ENCODE peak calls at places on chromosomes 2 and 18, in eight cellular contexts. One of them, this sample, is unnamed.

GRCh38 chr2:106642679-106643078 is 155.5 kb downstream of the CD8B2 start:
- DNase-seq in SJCRH30: no peak
- DNase-seq in amygdala: no peak
- DNase-seq in dermis blood vessel endothelial cell: no peak
- DNase-seq in stimulated activated naive CD8-positive, alpha-beta T cell treated with anti-CD3 and anti-CD28 coated beads, Interleukin-15, Interleukin-2, amounts not matched to agents 100 U/mL and 50 U/mL, for 24 hours: no peak
- DNase-seq in activated CD4-positive, alpha-beta T cell treated with anti-CD3 and anti-CD28 coated beads, Interleukin-2, amount 10 ng/mL, durations not matched to agents 7 days and 5 days: no peak
- DNase-seq in anterior cingulate cortex: no peak
- DNase-seq in astrocyte of the cerebellum: no peak
- DNase-seq in this sample: no peak

GRCh38 chr2:74390601-74391000 is 10.5 kb upstream of the DCTN1 start:
- DNase-seq in SJCRH30: no peak
- DNase-seq in amygdala: no peak
- DNase-seq in dermis blood vessel endothelial cell: no peak
- DNase-seq in stimulated activated naive CD8-positive, alpha-beta T cell treated with anti-CD3 and anti-CD28 coated beads, Interleukin-15, Interleukin-2, amounts not matched to agents 100 U/mL and 50 U/mL, for 24 hours: no peak
- DNase-seq in activated CD4-positive, alpha-beta T cell treated with anti-CD3 and anti-CD28 coated beads, Interleukin-2, amount 10 ng/mL, durations not matched to agents 7 days and 5 days: no peak
- DNase-seq in anterior cingulate cortex: no peak
- DNase-seq in astrocyte of the cerebellum: no peak
- DNase-seq in this sample: no peak

GRCh38 chr2:28526733-28527132 is 30.9 kb downstream of the PLB1 start:
- DNase-seq in SJCRH30: no peak
- DNase-seq in amygdala: no peak
- DNase-seq in dermis blood vessel endothelial cell: no peak
- DNase-seq in stimulated activated naive CD8-positive, alpha-beta T cell treated with anti-CD3 and anti-CD28 coated beads, Interleukin-15, Interleukin-2, amounts not matched to agents 100 U/mL and 50 U/mL, for 24 hours: no peak
- DNase-seq in activated CD4-positive, alpha-beta T cell treated with anti-CD3 and anti-CD28 coated beads, Interleukin-2, amount 10 ng/mL, durations not matched to agents 7 days and 5 days: no peak
- DNase-seq in anterior cingulate cortex: no peak
- DNase-seq in astrocyte of the cerebellum: no peak
- DNase-seq in this sample: no peak

GRCh38 chr2:132632000-132632649 is 37.9 kb downstream of the LYPD1 start:
- DNase-seq in SJCRH30: no peak
- DNase-seq in amygdala: peak; percentile 10
- DNase-seq in dermis blood vessel endothelial cell: peak; percentile 2
- DNase-seq in stimulated activated naive CD8-positive, alpha-beta T cell treated with anti-CD3 and anti-CD28 coated beads, Interleukin-15, Interleukin-2, amounts not matched to agents 100 U/mL and 50 U/mL, for 24 hours: no peak
- DNase-seq in activated CD4-positive, alpha-beta T cell treated with anti-CD3 and anti-CD28 coated beads, Interleukin-2, amount 10 ng/mL, durations not matched to agents 7 days and 5 days: no peak
- DNase-seq in anterior cingulate cortex: no peak
- DNase-seq in astrocyte of the cerebellum: no peak
- DNase-seq in this sample: no peak

GRCh38 chr2:118845843-118846666 is 1.4 kb downstream of the EN1 start:
- DNase-seq in SJCRH30: no peak
- DNase-seq in amygdala: no peak
- DNase-seq in dermis blood vessel endothelial cell: no peak
- DNase-seq in stimulated activated naive CD8-positive, alpha-beta T cell treated with anti-CD3 and anti-CD28 coated beads, Interleukin-15, Interleukin-2, amounts not matched to agents 100 U/mL and 50 U/mL, for 24 hours: no peak
- DNase-seq in activated CD4-positive, alpha-beta T cell treated with anti-CD3 and anti-CD28 coated beads, Interleukin-2, amount 10 ng/mL, durations not matched to agents 7 days and 5 days: no peak
- DNase-seq in anterior cingulate cortex: no peak
- DNase-seq in astrocyte of the cerebellum: no peak
- DNase-seq in this sample: no peak

GRCh38 chr2:129548880-129549279 is 430.6 kb upstream of the RAB6C start:
- DNase-seq in SJCRH30: no peak
- DNase-seq in amygdala: no peak
- DNase-seq in dermis blood vessel endothelial cell: no peak
- DNase-seq in stimulated activated naive CD8-positive, alpha-beta T cell treated with anti-CD3 and anti-CD28 coated beads, Interleukin-15, Interleukin-2, amounts not matched to agents 100 U/mL and 50 U/mL, for 24 hours: no peak
- DNase-seq in activated CD4-positive, alpha-beta T cell treated with anti-CD3 and anti-CD28 coated beads, Interleukin-2, amount 10 ng/mL, durations not matched to agents 7 days and 5 days: no peak
- DNase-seq in anterior cingulate cortex: no peak
- DNase-seq in astrocyte of the cerebellum: no peak
- DNase-seq in this sample: no peak

GRCh38 chr2:73868204-73868978 is 24.4 kb upstream of the ACTG2 start:
- DNase-seq in SJCRH30: no peak
- DNase-seq in amygdala: no peak
- DNase-seq in dermis blood vessel endothelial cell: no peak
- DNase-seq in stimulated activated naive CD8-positive, alpha-beta T cell treated with anti-CD3 and anti-CD28 coated beads, Interleukin-15, Interleukin-2, amounts not matched to agents 100 U/mL and 50 U/mL, for 24 hours: no peak
- DNase-seq in activated CD4-positive, alpha-beta T cell treated with anti-CD3 and anti-CD28 coated beads, Interleukin-2, amount 10 ng/mL, durations not matched to agents 7 days and 5 days: no peak
- DNase-seq in anterior cingulate cortex: no peak
- DNase-seq in astrocyte of the cerebellum: no peak
- DNase-seq in this sample: no peak

GRCh38 chr2:37589298-37589697 is 82.1 kb downstream of the CDC42EP3 start:
- DNase-seq in SJCRH30: no peak
- DNase-seq in amygdala: no peak
- DNase-seq in dermis blood vessel endothelial cell: peak; percentile 11
- DNase-seq in stimulated activated naive CD8-positive, alpha-beta T cell treated with anti-CD3 and anti-CD28 coated beads, Interleukin-15, Interleukin-2, amounts not matched to agents 100 U/mL and 50 U/mL, for 24 hours: no peak
- DNase-seq in activated CD4-positive, alpha-beta T cell treated with anti-CD3 and anti-CD28 coated beads, Interleukin-2, amount 10 ng/mL, durations not matched to agents 7 days and 5 days: no peak
- DNase-seq in anterior cingulate cortex: no peak
- DNase-seq in astrocyte of the cerebellum: no peak
- DNase-seq in this sample: no peak

GRCh38 chr2:196516541-196516940 is 123.0 kb upstream of the CCDC150 start:
- DNase-seq in SJCRH30: no peak
- DNase-seq in amygdala: no peak
- DNase-seq in dermis blood vessel endothelial cell: no peak
- DNase-seq in stimulated activated naive CD8-positive, alpha-beta T cell treated with anti-CD3 and anti-CD28 coated beads, Interleukin-15, Interleukin-2, amounts not matched to agents 100 U/mL and 50 U/mL, for 24 hours: no peak
- DNase-seq in activated CD4-positive, alpha-beta T cell treated with anti-CD3 and anti-CD28 coated beads, Interleukin-2, amount 10 ng/mL, durations not matched to agents 7 days and 5 days: no peak
- DNase-seq in anterior cingulate cortex: no peak
- DNase-seq in astrocyte of the cerebellum: no peak
- DNase-seq in this sample: no peak

GRCh38 chr2:54457326-54458023 is 1.3 kb downstream of the SPTBN1 start:
- DNase-seq in SJCRH30: peak; percentile 88
- DNase-seq in amygdala: peak; percentile 49
- DNase-seq in dermis blood vessel endothelial cell: peak; percentile 44
- DNase-seq in stimulated activated naive CD8-positive, alpha-beta T cell treated with anti-CD3 and anti-CD28 coated beads, Interleukin-15, Interleukin-2, amounts not matched to agents 100 U/mL and 50 U/mL, for 24 hours: peak; percentile 14
- DNase-seq in activated CD4-positive, alpha-beta T cell treated with anti-CD3 and anti-CD28 coated beads, Interleukin-2, amount 10 ng/mL, durations not matched to agents 7 days and 5 days: no peak
- DNase-seq in anterior cingulate cortex: peak; percentile 21
- DNase-seq in astrocyte of the cerebellum: no peak
- DNase-seq in this sample: no peak

GRCh38 chr2:64987001-64987962 is 1.9 kb upstream of the SLC1A4 start:
- DNase-seq in SJCRH30: no peak
- DNase-seq in amygdala: no peak
- DNase-seq in dermis blood vessel endothelial cell: peak; percentile 33
- DNase-seq in stimulated activated naive CD8-positive, alpha-beta T cell treated with anti-CD3 and anti-CD28 coated beads, Interleukin-15, Interleukin-2, amounts not matched to agents 100 U/mL and 50 U/mL, for 24 hours: no peak
- DNase-seq in activated CD4-positive, alpha-beta T cell treated with anti-CD3 and anti-CD28 coated beads, Interleukin-2, amount 10 ng/mL, durations not matched to agents 7 days and 5 days: no peak
- DNase-seq in anterior cingulate cortex: no peak
- DNase-seq in astrocyte of the cerebellum: no peak
- DNase-seq in this sample: no peak

GRCh38 chr2:7572460-7572859 is 655.2 kb downstream of the RNF144A start:
- DNase-seq in SJCRH30: no peak
- DNase-seq in amygdala: no peak
- DNase-seq in dermis blood vessel endothelial cell: no peak
- DNase-seq in stimulated activated naive CD8-positive, alpha-beta T cell treated with anti-CD3 and anti-CD28 coated beads, Interleukin-15, Interleukin-2, amounts not matched to agents 100 U/mL and 50 U/mL, for 24 hours: peak; percentile 48
- DNase-seq in activated CD4-positive, alpha-beta T cell treated with anti-CD3 and anti-CD28 coated beads, Interleukin-2, amount 10 ng/mL, durations not matched to agents 7 days and 5 days: peak; percentile 32
- DNase-seq in anterior cingulate cortex: no peak
- DNase-seq in astrocyte of the cerebellum: no peak
- DNase-seq in this sample: peak; percentile 23

GRCh38 chr2:97951155-97951670 is 44.5 kb downstream of the TMEM131 start:
- DNase-seq in SJCRH30: no peak
- DNase-seq in amygdala: no peak
- DNase-seq in dermis blood vessel endothelial cell: no peak
- DNase-seq in stimulated activated naive CD8-positive, alpha-beta T cell treated with anti-CD3 and anti-CD28 coated beads, Interleukin-15, Interleukin-2, amounts not matched to agents 100 U/mL and 50 U/mL, for 24 hours: peak; percentile 16
- DNase-seq in activated CD4-positive, alpha-beta T cell treated with anti-CD3 and anti-CD28 coated beads, Interleukin-2, amount 10 ng/mL, durations not matched to agents 7 days and 5 days: no peak
- DNase-seq in anterior cingulate cortex: no peak
- DNase-seq in astrocyte of the cerebellum: no peak
- DNase-seq in this sample: no peak

GRCh38 chr18:75076286-75076685 is 132.7 kb downstream of the PTGR3 start:
- DNase-seq in SJCRH30: no peak
- DNase-seq in amygdala: no peak
- DNase-seq in dermis blood vessel endothelial cell: no peak
- DNase-seq in stimulated activated naive CD8-positive, alpha-beta T cell treated with anti-CD3 and anti-CD28 coated beads, Interleukin-15, Interleukin-2, amounts not matched to agents 100 U/mL and 50 U/mL, for 24 hours: no peak
- DNase-seq in activated CD4-positive, alpha-beta T cell treated with anti-CD3 and anti-CD28 coated beads, Interleukin-2, amount 10 ng/mL, durations not matched to agents 7 days and 5 days: no peak
- DNase-seq in anterior cingulate cortex: no peak
- DNase-seq in astrocyte of the cerebellum: no peak
- DNase-seq in this sample: no peak

GRCh38 chr2:74093840-74094239 is 53.9 kb downstream of the BOLA3 start:
- DNase-seq in SJCRH30: no peak
- DNase-seq in amygdala: no peak
- DNase-seq in dermis blood vessel endothelial cell: no peak
- DNase-seq in stimulated activated naive CD8-positive, alpha-beta T cell treated with anti-CD3 and anti-CD28 coated beads, Interleukin-15, Interleukin-2, amounts not matched to agents 100 U/mL and 50 U/mL, for 24 hours: no peak
- DNase-seq in activated CD4-positive, alpha-beta T cell treated with anti-CD3 and anti-CD28 coated beads, Interleukin-2, amount 10 ng/mL, durations not matched to agents 7 days and 5 days: no peak
- DNase-seq in anterior cingulate cortex: no peak
- DNase-seq in astrocyte of the cerebellum: no peak
- DNase-seq in this sample: no peak

GRCh38 chr18:78892721-78893120 is 86.9 kb upstream of the SALL3 start:
- DNase-seq in SJCRH30: no peak
- DNase-seq in amygdala: no peak
- DNase-seq in dermis blood vessel endothelial cell: no peak
- DNase-seq in stimulated activated naive CD8-positive, alpha-beta T cell treated with anti-CD3 and anti-CD28 coated beads, Interleukin-15, Interleukin-2, amounts not matched to agents 100 U/mL and 50 U/mL, for 24 hours: no peak
- DNase-seq in activated CD4-positive, alpha-beta T cell treated with anti-CD3 and anti-CD28 coated beads, Interleukin-2, amount 10 ng/mL, durations not matched to agents 7 days and 5 days: no peak
- DNase-seq in anterior cingulate cortex: no peak
- DNase-seq in astrocyte of the cerebellum: no peak
- DNase-seq in this sample: no peak

GRCh38 chr18:2173464-2173863 is 397.8 kb downstream of the METTL4 start:
- DNase-seq in SJCRH30: no peak
- DNase-seq in amygdala: no peak
- DNase-seq in dermis blood vessel endothelial cell: no peak
- DNase-seq in stimulated activated naive CD8-positive, alpha-beta T cell treated with anti-CD3 and anti-CD28 coated beads, Interleukin-15, Interleukin-2, amounts not matched to agents 100 U/mL and 50 U/mL, for 24 hours: no peak
- DNase-seq in activated CD4-positive, alpha-beta T cell treated with anti-CD3 and anti-CD28 coated beads, Interleukin-2, amount 10 ng/mL, durations not matched to agents 7 days and 5 days: no peak
- DNase-seq in anterior cingulate cortex: no peak
- DNase-seq in astrocyte of the cerebellum: peak; percentile 98
- DNase-seq in this sample: no peak

GRCh38 chr2:27569398-27569797 is 13.4 kb upstream of the ZNF512 start:
- DNase-seq in SJCRH30: no peak
- DNase-seq in amygdala: no peak
- DNase-seq in dermis blood vessel endothelial cell: no peak
- DNase-seq in stimulated activated naive CD8-positive, alpha-beta T cell treated with anti-CD3 and anti-CD28 coated beads, Interleukin-15, Interleukin-2, amounts not matched to agents 100 U/mL and 50 U/mL, for 24 hours: no peak
- DNase-seq in activated CD4-positive, alpha-beta T cell treated with anti-CD3 and anti-CD28 coated beads, Interleukin-2, amount 10 ng/mL, durations not matched to agents 7 days and 5 days: no peak
- DNase-seq in anterior cingulate cortex: no peak
- DNase-seq in astrocyte of the cerebellum: no peak
- DNase-seq in this sample: no peak

GRCh38 chr2:28958689-28959088 is 22.4 kb upstream of the TOGARAM2 start:
- DNase-seq in SJCRH30: peak; percentile 95
- DNase-seq in amygdala: peak; percentile 25
- DNase-seq in dermis blood vessel endothelial cell: peak; percentile 80
- DNase-seq in stimulated activated naive CD8-positive, alpha-beta T cell treated with anti-CD3 and anti-CD28 coated beads, Interleukin-15, Interleukin-2, amounts not matched to agents 100 U/mL and 50 U/mL, for 24 hours: peak; percentile 30
- DNase-seq in activated CD4-positive, alpha-beta T cell treated with anti-CD3 and anti-CD28 coated beads, Interleukin-2, amount 10 ng/mL, durations not matched to agents 7 days and 5 days: peak; percentile 62
- DNase-seq in anterior cingulate cortex: peak; percentile 59
- DNase-seq in astrocyte of the cerebellum: peak; percentile 72
- DNase-seq in this sample: peak; percentile 44

GRCh38 chr2:109403841-109404201 is 209.9 kb downstream of the SEPTIN10 start:
- DNase-seq in SJCRH30: no peak
- DNase-seq in amygdala: no peak
- DNase-seq in dermis blood vessel endothelial cell: no peak
- DNase-seq in stimulated activated naive CD8-positive, alpha-beta T cell treated with anti-CD3 and anti-CD28 coated beads, Interleukin-15, Interleukin-2, amounts not matched to agents 100 U/mL and 50 U/mL, for 24 hours: peak; percentile 29
- DNase-seq in activated CD4-positive, alpha-beta T cell treated with anti-CD3 and anti-CD28 coated beads, Interleukin-2, amount 10 ng/mL, durations not matched to agents 7 days and 5 days: no peak
- DNase-seq in anterior cingulate cortex: no peak
- DNase-seq in astrocyte of the cerebellum: no peak
- DNase-seq in this sample: no peak

GRCh38 chr18:76405761-76406356 is 89.2 kb downstream of the ZNF516 start:
- DNase-seq in SJCRH30: peak; percentile 9
- DNase-seq in amygdala: no peak
- DNase-seq in dermis blood vessel endothelial cell: peak; percentile 76
- DNase-seq in stimulated activated naive CD8-positive, alpha-beta T cell treated with anti-CD3 and anti-CD28 coated beads, Interleukin-15, Interleukin-2, amounts not matched to agents 100 U/mL and 50 U/mL, for 24 hours: peak; percentile 80
- DNase-seq in activated CD4-positive, alpha-beta T cell treated with anti-CD3 and anti-CD28 coated beads, Interleukin-2, amount 10 ng/mL, durations not matched to agents 7 days and 5 days: peak; percentile 57
- DNase-seq in anterior cingulate cortex: no peak
- DNase-seq in astrocyte of the cerebellum: no peak
- DNase-seq in this sample: no peak

GRCh38 chr2:15975676-15976075 is 35.3 kb downstream of the MYCN start:
- DNase-seq in SJCRH30: no peak
- DNase-seq in amygdala: no peak
- DNase-seq in dermis blood vessel endothelial cell: no peak
- DNase-seq in stimulated activated naive CD8-positive, alpha-beta T cell treated with anti-CD3 and anti-CD28 coated beads, Interleukin-15, Interleukin-2, amounts not matched to agents 100 U/mL and 50 U/mL, for 24 hours: no peak
- DNase-seq in activated CD4-positive, alpha-beta T cell treated with anti-CD3 and anti-CD28 coated beads, Interleukin-2, amount 10 ng/mL, durations not matched to agents 7 days and 5 days: no peak
- DNase-seq in anterior cingulate cortex: no peak
- DNase-seq in astrocyte of the cerebellum: no peak
- DNase-seq in this sample: no peak

GRCh38 chr18:79567481-79568147 is 112.0 kb upstream of the CTDP1 start:
- DNase-seq in SJCRH30: peak; percentile 89
- DNase-seq in amygdala: no peak
- DNase-seq in dermis blood vessel endothelial cell: peak; percentile 87
- DNase-seq in stimulated activated naive CD8-positive, alpha-beta T cell treated with anti-CD3 and anti-CD28 coated beads, Interleukin-15, Interleukin-2, amounts not matched to agents 100 U/mL and 50 U/mL, for 24 hours: no peak
- DNase-seq in activated CD4-positive, alpha-beta T cell treated with anti-CD3 and anti-CD28 coated beads, Interleukin-2, amount 10 ng/mL, durations not matched to agents 7 days and 5 days: no peak
- DNase-seq in anterior cingulate cortex: no peak
- DNase-seq in astrocyte of the cerebellum: peak; percentile 53
- DNase-seq in this sample: no peak

GRCh38 chr2:1915196-1915595 is 170.9 kb upstream of the PXDN start:
- DNase-seq in SJCRH30: no peak
- DNase-seq in amygdala: no peak
- DNase-seq in dermis blood vessel endothelial cell: no peak
- DNase-seq in stimulated activated naive CD8-positive, alpha-beta T cell treated with anti-CD3 and anti-CD28 coated beads, Interleukin-15, Interleukin-2, amounts not matched to agents 100 U/mL and 50 U/mL, for 24 hours: no peak
- DNase-seq in activated CD4-positive, alpha-beta T cell treated with anti-CD3 and anti-CD28 coated beads, Interleukin-2, amount 10 ng/mL, durations not matched to agents 7 days and 5 days: no peak
- DNase-seq in anterior cingulate cortex: no peak
- DNase-seq in astrocyte of the cerebellum: no peak
- DNase-seq in this sample: no peak

GRCh38 chr18:45169610-45170009 is 445.7 kb upstream of the SLC14A2 start:
- DNase-seq in SJCRH30: no peak
- DNase-seq in amygdala: no peak
- DNase-seq in dermis blood vessel endothelial cell: no peak
- DNase-seq in stimulated activated naive CD8-positive, alpha-beta T cell treated with anti-CD3 and anti-CD28 coated beads, Interleukin-15, Interleukin-2, amounts not matched to agents 100 U/mL and 50 U/mL, for 24 hours: no peak
- DNase-seq in activated CD4-positive, alpha-beta T cell treated with anti-CD3 and anti-CD28 coated beads, Interleukin-2, amount 10 ng/mL, durations not matched to agents 7 days and 5 days: no peak
- DNase-seq in anterior cingulate cortex: no peak
- DNase-seq in astrocyte of the cerebellum: peak; percentile 53
- DNase-seq in this sample: no peak

GRCh38 chr2:64524604-64525322 is 635 bp downstream of the AFTPH start:
- DNase-seq in SJCRH30: peak; percentile 54
- DNase-seq in amygdala: no peak
- DNase-seq in dermis blood vessel endothelial cell: peak; percentile 48
- DNase-seq in stimulated activated naive CD8-positive, alpha-beta T cell treated with anti-CD3 and anti-CD28 coated beads, Interleukin-15, Interleukin-2, amounts not matched to agents 100 U/mL and 50 U/mL, for 24 hours: peak; percentile 52
- DNase-seq in activated CD4-positive, alpha-beta T cell treated with anti-CD3 and anti-CD28 coated beads, Interleukin-2, amount 10 ng/mL, durations not matched to agents 7 days and 5 days: peak; percentile 37
- DNase-seq in anterior cingulate cortex: no peak
- DNase-seq in astrocyte of the cerebellum: no peak
- DNase-seq in this sample: peak; percentile 6

GRCh38 chr18:2240311-2240705 is 331.0 kb downstream of the METTL4 start:
- DNase-seq in SJCRH30: no peak
- DNase-seq in amygdala: no peak
- DNase-seq in dermis blood vessel endothelial cell: no peak
- DNase-seq in stimulated activated naive CD8-positive, alpha-beta T cell treated with anti-CD3 and anti-CD28 coated beads, Interleukin-15, Interleukin-2, amounts not matched to agents 100 U/mL and 50 U/mL, for 24 hours: no peak
- DNase-seq in activated CD4-positive, alpha-beta T cell treated with anti-CD3 and anti-CD28 coated beads, Interleukin-2, amount 10 ng/mL, durations not matched to agents 7 days and 5 days: no peak
- DNase-seq in anterior cingulate cortex: no peak
- DNase-seq in astrocyte of the cerebellum: no peak
- DNase-seq in this sample: no peak

GRCh38 chr18:37253424-37254255 is 312.0 kb downstream of the CELF4 start:
- DNase-seq in SJCRH30: no peak
- DNase-seq in amygdala: no peak
- DNase-seq in dermis blood vessel endothelial cell: no peak
- DNase-seq in stimulated activated naive CD8-positive, alpha-beta T cell treated with anti-CD3 and anti-CD28 coated beads, Interleukin-15, Interleukin-2, amounts not matched to agents 100 U/mL and 50 U/mL, for 24 hours: peak; percentile 6
- DNase-seq in activated CD4-positive, alpha-beta T cell treated with anti-CD3 and anti-CD28 coated beads, Interleukin-2, amount 10 ng/mL, durations not matched to agents 7 days and 5 days: no peak
- DNase-seq in anterior cingulate cortex: no peak
- DNase-seq in astrocyte of the cerebellum: no peak
- DNase-seq in this sample: no peak

GRCh38 chr2:75896779-75897366 is 186.2 kb upstream of the GCFC2 start:
- DNase-seq in SJCRH30: peak; percentile 74
- DNase-seq in amygdala: peak; percentile 10
- DNase-seq in dermis blood vessel endothelial cell: peak; percentile 0
- DNase-seq in stimulated activated naive CD8-positive, alpha-beta T cell treated with anti-CD3 and anti-CD28 coated beads, Interleukin-15, Interleukin-2, amounts not matched to agents 100 U/mL and 50 U/mL, for 24 hours: no peak
- DNase-seq in activated CD4-positive, alpha-beta T cell treated with anti-CD3 and anti-CD28 coated beads, Interleukin-2, amount 10 ng/mL, durations not matched to agents 7 days and 5 days: no peak
- DNase-seq in anterior cingulate cortex: no peak
- DNase-seq in astrocyte of the cerebellum: no peak
- DNase-seq in this sample: peak; percentile 46